ENCODE peak calls at places on chromosomes 7 and 10, in eight cellular contexts. Y is IMR-90, O is fibroblast of mammary gland, D is AG04450, A is WTC11, L is osteoblast, P is foreskin keratinocyte, C is type B pancreatic cell. T is an unnamed sample.

GRCh38 chr7:47792521-47793121 is 155.6 kb downstream of the PKD1L1 start:
- DNase-seq in Y (no peak), O (peak), D (no peak), A (no peak), L (no peak), P (no peak), C (no peak), T (no peak)

GRCh38 chr10:12111528-12111927 is 17.9 kb upstream of the SEC61A2 start:
- DNase-seq in Y (no peak), O (no peak), D (no peak), A (no peak), L (no peak), P (no peak), C (no peak), T (no peak)

GRCh38 chr7:133021196-133021595 is 60.7 kb downstream of the CHCHD3 start:
- DNase-seq in Y (no peak), O (no peak), D (no peak), A (no peak), L (no peak), P (no peak), C (no peak), T (no peak)

GRCh38 chr7:29620531-29620930 is 56.9 kb downstream of the PRR15 start:
- DNase-seq in Y (no peak), O (no peak), D (no peak), A (no peak), L (no peak), P (no peak), C (no peak), T (no peak)

GRCh38 chr7:113504691-113505090 is 386.3 kb upstream of the SMIM30 start:
- DNase-seq in Y (no peak), O (no peak), D (no peak), A (no peak), L (no peak), P (no peak), C (no peak), T (no peak)

GRCh38 chr10:112191791-112192190 is 8.2 kb upstream of the GPAM start:
- DNase-seq in Y (no peak), O (no peak), D (no peak), A (no peak), L (no peak), P (no peak), C (no peak), T (no peak)

GRCh38 chr10:64379898-64380297 is 858.7 kb downstream of the REEP3 start:
- DNase-seq in Y (no peak), O (no peak), D (no peak), A (no peak), L (no peak), P (no peak), C (no peak), T (no peak)

GRCh38 chr7:97844036-97844435 is 28.2 kb downstream of the ASNS start:
- DNase-seq in Y (peak), O (peak), D (no peak), A (no peak), L (no peak), P (no peak), C (no peak), T (no peak)

GRCh38 chr10:60704480-60704879 is 73.8 kb upstream of the CDK1 start:
- DNase-seq in Y (no peak), O (no peak), D (no peak), A (no peak), L (no peak), P (no peak), C (no peak), T (no peak)

GRCh38 chr7:95811846-95812445 is 39.6 kb downstream of the DYNC1I1 start:
- DNase-seq in Y (no peak), O (peak), D (no peak), A (no peak), L (no peak), P (no peak), C (no peak), T (peak)

GRCh38 chr7:37694208-37695080 is 10.9 kb downstream of the GPR141 start:
- DNase-seq in Y (no peak), O (no peak), D (no peak), A (no peak), L (no peak), P (no peak), C (no peak), T (no peak)

GRCh38 chr10:32692174-32692573 is 246.2 kb downstream of the CCDC7 start:
- DNase-seq in Y (peak), O (peak), D (peak), A (no peak), L (peak), P (peak), C (no peak), T (no peak)

GRCh38 chr10:96789571-96790108 is 42.5 kb upstream of the LCOR start:
- DNase-seq in Y (no peak), O (peak), D (no peak), A (no peak), L (no peak), P (no peak), C (no peak), T (no peak)

GRCh38 chr7:143239822-143240221 is 18.0 kb downstream of the TAS2R40 start:
- DNase-seq in Y (peak), O (peak), D (no peak), A (no peak), L (no peak), P (no peak), C (no peak), T (no peak)

GRCh38 chr10:27625452-27626345 is 119.9 kb downstream of the MKX start:
- DNase-seq in Y (no peak), O (peak), D (no peak), A (peak), L (no peak), P (no peak), C (no peak), T (no peak)

GRCh38 chr10:88113657-88114272 is 250.3 kb downstream of the PTEN start:
- DNase-seq in Y (no peak), O (peak), D (no peak), A (no peak), L (no peak), P (no peak), C (no peak), T (no peak)

GRCh38 chr10:124572751-124573150 is 111.1 kb downstream of the LHPP start:
- DNase-seq in Y (no peak), O (no peak), D (no peak), A (no peak), L (peak), P (no peak), C (no peak), T (no peak)

GRCh38 chr10:3117486-3117885 is 50.1 kb downstream of the PFKP start:
- DNase-seq in Y (no peak), O (no peak), D (no peak), A (no peak), L (peak), P (no peak), C (no peak), T (no peak)

GRCh38 chr7:134211817-134212216 is 84.7 kb downstream of the LRGUK start:
- DNase-seq in Y (no peak), O (no peak), D (no peak), A (no peak), L (peak), P (no peak), C (no peak), T (no peak)

GRCh38 chr7:46257766-46258448 is 336.8 kb upstream of the IGFBP3 start:
- DNase-seq in Y (peak), O (peak), D (peak), A (no peak), L (peak), P (peak), C (no peak), T (peak)

GRCh38 chr7:16915405-16915804 is 33.6 kb upstream of the AGR3 start:
- DNase-seq in Y (peak), O (peak), D (peak), A (no peak), L (peak), P (peak), C (no peak), T (peak)

GRCh38 chr7:80039255-80039884 is 95.3 kb upstream of the GNAI1 start:
- DNase-seq in Y (peak), O (no peak), D (no peak), A (no peak), L (no peak), P (no peak), C (no peak), T (no peak)

GRCh38 chr7:117008849-117009531 is 55.7 kb downstream of the ST7 start:
- DNase-seq in Y (peak), O (peak), D (no peak), A (no peak), L (no peak), P (peak), C (no peak), T (no peak)

GRCh38 chr10:70561051-70561450 is 41.5 kb downstream of the PRF1 start:
- DNase-seq in Y (no peak), O (peak), D (no peak), A (no peak), L (peak), P (no peak), C (no peak), T (peak)

GRCh38 chr7:44249639-44250234 is 49.0 kb downstream of the YKT6 start:
- DNase-seq in Y (no peak), O (no peak), D (no peak), A (no peak), L (no peak), P (no peak), C (no peak), T (no peak)

GRCh38 chr7:65798111-65799075 is 74.5 kb upstream of the VKORC1L1 start:
- DNase-seq in Y (peak), O (peak), D (peak), A (no peak), L (peak), P (peak), C (no peak), T (no peak)

GRCh38 chr7:151699147-151699546 is 177.8 kb downstream of the PRKAG2 start:
- DNase-seq in Y (peak), O (peak), D (peak), A (no peak), L (peak), P (no peak), C (no peak), T (peak)

GRCh38 chr7:9937944-9938631 is 1035.6 kb upstream of the PHF14 start:
- DNase-seq in Y (no peak), O (peak), D (no peak), A (no peak), L (no peak), P (peak), C (no peak), T (no peak)

GRCh38 chr10:78346721-78347120 is 313.1 kb downstream of the RPS24 start:
- DNase-seq in Y (no peak), O (no peak), D (no peak), A (no peak), L (no peak), P (no peak), C (no peak), T (no peak)

GRCh38 chr10:697097-697875 is 7.8 kb upstream of the DIP2C start:
- DNase-seq in Y (no peak), O (no peak), D (no peak), A (no peak), L (no peak), P (no peak), C (no peak), T (no peak)

GRCh38 chr7:12067156-12067831 is 143.8 kb upstream of the TMEM106B start:
- DNase-seq in Y (peak), O (peak), D (peak), A (peak), L (no peak), P (no peak), C (no peak), T (peak)

GRCh38 chr10:90644165-90644564 is 213.7 kb downstream of the HTR7 start:
- DNase-seq in Y (no peak), O (no peak), D (no peak), A (no peak), L (no peak), P (peak), C (no peak), T (no peak)

DNA sequence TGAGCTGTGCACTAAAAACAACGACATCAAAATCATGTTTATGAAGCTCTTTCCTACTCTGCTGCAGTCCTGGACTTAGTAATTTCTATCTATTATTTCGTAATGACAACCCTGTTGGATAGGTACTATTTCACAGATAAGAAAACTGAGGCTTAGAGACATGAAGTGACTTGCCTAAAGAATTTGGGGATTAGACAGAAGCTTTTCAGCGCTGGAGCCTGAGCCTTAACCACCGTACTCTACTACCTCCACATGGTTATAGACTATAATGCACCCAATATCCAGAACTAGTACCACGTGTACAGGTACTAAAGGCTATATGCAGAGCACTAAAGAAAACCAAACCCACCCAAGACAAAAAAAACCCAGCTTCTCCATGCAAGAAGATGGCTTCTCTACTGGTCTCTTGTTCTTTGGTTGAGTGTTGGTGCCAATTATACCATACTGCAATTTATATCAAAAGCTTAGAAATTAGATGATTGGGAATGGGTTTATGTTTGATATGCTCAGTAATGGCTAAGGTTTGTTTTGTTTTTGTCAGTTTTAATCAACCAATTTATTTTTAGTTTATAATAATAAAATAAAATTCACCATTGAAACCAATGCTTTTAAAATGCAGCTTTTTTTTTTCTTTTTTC is 6.5 kb upstream of the SNX10 start:
- DNase-seq in Y (no peak), O (no peak), D (no peak), A (no peak), L (no peak), P (no peak), C (no peak), T (no peak)
- TF ChIP-seq CTCF in Y (no peak), O (peak), D (peak), A (no peak), L (no peak), P (peak), C (no peak), T (peak)

GRCh38 chr7:32279500-32279899 is 209.3 kb upstream of the PDE1C start:
- DNase-seq in Y (no peak), O (no peak), D (no peak), A (no peak), L (no peak), P (no peak), C (no peak), T (no peak)
- TF ChIP-seq CTCF in Y (no peak), O (no peak), D (no peak), A (no peak), L (no peak), P (no peak), C (no peak), T (no peak)

GRCh38 chr10:59290448-59290847 is 71.9 kb downstream of the FAM13C start:
- DNase-seq in Y (no peak), O (no peak), D (no peak), A (no peak), L (no peak), P (no peak), C (no peak), T (no peak)
- TF ChIP-seq CTCF in Y (no peak), O (peak), D (no peak), A (no peak), L (peak), P (peak), C (no peak), T (no peak)

DNA sequence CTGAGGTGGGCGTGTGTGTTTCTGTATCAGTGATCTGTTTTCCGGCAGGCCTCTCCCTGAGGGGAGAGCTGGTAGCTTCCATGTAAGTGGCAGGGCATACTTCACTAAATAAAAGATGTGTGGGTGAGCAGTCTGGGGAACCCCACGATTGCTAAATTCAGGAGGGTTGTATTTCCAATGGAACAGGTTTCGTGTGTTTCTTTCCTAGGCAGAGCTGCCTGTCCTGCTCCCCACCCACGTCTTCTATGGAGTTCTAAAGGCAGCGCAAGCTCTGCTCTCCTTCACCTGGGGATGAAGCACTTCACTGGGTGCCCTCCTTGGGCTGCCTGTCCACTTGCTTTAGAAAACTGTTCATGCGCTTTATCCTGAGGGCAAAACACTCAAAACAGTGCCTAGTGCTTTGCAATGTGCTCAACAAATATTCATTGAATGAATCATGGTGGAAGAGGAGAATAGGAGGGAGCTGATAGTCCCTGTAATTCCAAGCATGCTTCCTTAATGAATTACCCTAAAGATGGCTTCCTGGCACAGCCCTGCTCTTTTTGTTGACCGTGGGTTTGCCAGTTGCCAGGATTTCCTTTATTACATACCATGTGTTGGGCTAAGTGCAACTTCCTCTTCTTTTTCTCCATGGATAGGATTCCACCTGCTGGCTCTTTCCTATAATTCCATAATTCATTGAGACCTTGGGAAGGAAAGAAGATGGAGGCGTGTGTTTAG is 50.6 kb upstream of the SRPK2 start:
- DNase-seq in Y (peak), O (peak), D (peak), A (peak), L (peak), P (peak), C (no peak), T (peak)
- TF ChIP-seq CTCF in Y (peak), O (no peak), D (peak), A (no peak), L (peak), P (peak), C (no peak), T (no peak)

GRCh38 chr7:139451638-139452037 is 31.8 kb downstream of the KLRG2 start:
- DNase-seq in Y (peak), O (peak), D (no peak), A (no peak), L (peak), P (no peak), C (no peak), T (no peak)

GRCh38 chr7:139455789-139456188 is 27.7 kb downstream of the KLRG2 start:
- DNase-seq in Y (no peak), O (no peak), D (no peak), A (no peak), L (no peak), P (no peak), C (no peak), T (no peak)

GRCh38 chr7:139450851-139451250 is 32.6 kb downstream of the KLRG2 start:
- DNase-seq in Y (no peak), O (no peak), D (no peak), A (no peak), L (no peak), P (no peak), C (no peak), T (no peak)

GRCh38 chr7:139453673-139454321 is 29.7 kb downstream of the KLRG2 start:
- DNase-seq in Y (no peak), O (no peak), D (no peak), A (no peak), L (peak), P (no peak), C (no peak), T (no peak)

GRCh38 chr7:139452948-139453672 is 30.4 kb downstream of the KLRG2 start:
- DNase-seq in Y (peak), O (peak), D (no peak), A (peak), L (peak), P (no peak), C (no peak), T (no peak)
- TF ChIP-seq CTCF in Y (peak), O (no peak), D (peak), A (no peak), L (peak), P (peak), C (peak), T (peak)

GRCh38 chr10:107013258-107014001 is 151.1 kb downstream of the SORCS1 start:
- DNase-seq in Y (no peak), O (no peak), D (no peak), A (no peak), L (no peak), P (no peak), C (no peak), T (no peak)

GRCh38 chr10:107011992-107012391 is 152.5 kb downstream of the SORCS1 start:
- DNase-seq in Y (no peak), O (no peak), D (no peak), A (no peak), L (no peak), P (no peak), C (no peak), T (no peak)

DNA sequence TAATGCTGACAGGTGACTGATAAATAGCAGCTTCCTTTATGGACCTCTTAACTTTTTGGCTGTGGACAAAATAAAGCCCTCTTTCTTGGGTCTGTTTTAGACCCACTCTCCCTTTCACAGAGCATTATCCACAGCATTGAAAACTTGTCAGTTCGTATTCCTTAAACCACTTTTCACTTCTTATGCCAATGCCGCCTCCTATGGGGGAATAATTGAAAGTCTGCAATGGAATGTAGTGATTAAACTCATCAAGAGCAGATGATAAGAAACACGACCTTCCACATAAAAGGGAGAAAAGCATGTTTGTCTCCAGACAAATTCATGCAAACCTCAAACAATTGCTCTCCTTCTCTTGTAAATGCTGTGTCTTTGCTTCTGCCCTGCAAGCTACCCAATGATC is 153.4 kb downstream of the SORCS1 start:
- DNase-seq in Y (no peak), O (no peak), D (no peak), A (no peak), L (no peak), P (no peak), C (no peak), T (no peak)
- TF ChIP-seq CTCF in Y (no peak), O (no peak), D (no peak), A (no peak), L (no peak), P (no peak), C (no peak), T (no peak)

GRCh38 chr7:122914812-122915211 is 28.6 kb upstream of the CADPS2 start:
- DNase-seq in Y (no peak), O (no peak), D (no peak), A (no peak), L (no peak), P (no peak), C (no peak), T (no peak)

DNA sequence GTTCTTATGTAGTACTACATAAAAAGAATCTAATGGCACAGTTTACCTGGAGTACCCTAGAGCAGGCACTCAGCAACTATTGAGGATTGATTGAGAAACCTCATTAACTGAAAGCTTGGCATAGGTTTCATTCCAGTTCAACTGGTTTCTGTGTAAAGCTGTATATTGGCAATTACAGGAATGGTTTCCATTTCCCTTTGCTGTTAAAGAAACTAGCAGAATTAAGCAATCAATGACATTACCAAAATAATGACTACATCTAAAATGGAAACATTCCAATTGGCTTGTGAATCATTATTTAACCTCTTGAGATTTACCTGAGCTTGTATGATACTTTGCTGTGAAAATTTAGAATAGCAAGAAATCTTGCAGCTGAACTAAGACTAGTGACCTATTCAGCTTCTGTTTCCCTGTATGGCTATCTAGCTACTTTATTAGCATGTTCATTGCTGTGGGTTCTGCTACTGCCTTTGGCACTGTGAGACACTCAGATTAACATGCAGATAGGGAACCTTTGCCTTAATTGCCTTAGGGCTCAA is 33.5 kb upstream of the CADPS2 start:
- DNase-seq in Y (no peak), O (peak), D (no peak), A (no peak), L (no peak), P (peak), C (no peak), T (no peak)
- TF ChIP-seq CTCF in Y (no peak), O (no peak), D (no peak), A (no peak), L (no peak), P (no peak), C (no peak), T (no peak)

GRCh38 chr10:103855852-103856496 is 598 bp upstream of the SH3PXD2A start:
- DNase-seq in Y (no peak), O (no peak), D (no peak), A (no peak), L (no peak), P (no peak), C (no peak), T (no peak)
- TF ChIP-seq CTCF in Y (no peak), O (no peak), D (no peak), A (no peak), L (no peak), P (no peak), C (no peak), T (no peak)

T was measured in AG09319.